ENCODE peak calls at places on chromosome 1, in seven cellular contexts. T is lower lobe of right lung, R is 8988T, A is putamen, G is activated gamma-delta T cell treated with Interleukin-2 at 50 U/mL for 16 hours, F is foreskin fibroblast, P is RPMI8226. N is an unnamed sample.

GRCh38 chr1:188937965-188938551 is 1539.6 kb downstream of the BRINP3 start:
- DNase-seq in T (no peak), F (no peak), G (no peak), R (no peak), P (no peak), A (no peak), N (no peak)

GRCh38 chr1:34927316-34927715 is 2.1 kb downstream of the DLGAP3 start:
- DNase-seq in T (no peak), F (no peak), P (no peak), G (no peak), A (no peak), R (no peak), N (no peak)

GRCh38 chr1:66374561-66375111 is 159.3 kb upstream of the SGIP1 start:
- DNase-seq in R (no peak), F (peak), T (no peak), P (no peak), A (no peak), G (no peak), N (peak)

GRCh38 chr1:99005142-99005491 is 456 bp upstream of the PLPPR5 start:
- DNase-seq in G (no peak), P (no peak), A (no peak), R (no peak), T (no peak), F (no peak), N (no peak)

GRCh38 chr1:11930571-11931445 is 3.7 kb upstream of the PLOD1 start:
- DNase-seq in P (peak), R (peak), A (no peak), G (no peak), T (no peak), F (peak), N (no peak)

GRCh38 chr1:226355679-226356583 is 47.0 kb upstream of the LIN9 start:
- DNase-seq in R (no peak), T (no peak), P (peak), G (no peak), F (no peak), A (no peak), N (no peak)

GRCh38 chr1:29753244-29753643 is 516.9 kb downstream of the PTPRU start:
- DNase-seq in R (no peak), F (no peak), T (no peak), P (no peak), A (no peak), G (no peak), N (no peak)

GRCh38 chr1:31154000-31154631 is 85.6 kb downstream of the NKAIN1 start:
- DNase-seq in R (no peak), P (no peak), T (no peak), A (no peak), F (peak), G (no peak), N (no peak)

GRCh38 chr1:201016211-201016651 is 7.3 kb downstream of the KIF21B start:
- DNase-seq in T (peak), F (no peak), A (peak), R (no peak), P (no peak), G (no peak), N (no peak)

GRCh38 chr1:37392051-37392450 is 82.3 kb upstream of the ZC3H12A start:
- DNase-seq in T (no peak), P (no peak), A (no peak), R (no peak), G (no peak), F (no peak), N (no peak)

GRCh38 chr1:89938171-89939055 is 56.5 kb upstream of the ZNF326 start:
- DNase-seq in F (peak), T (no peak), P (no peak), R (no peak), A (no peak), G (no peak), N (no peak)

GRCh38 chr1:39387452-39387851 is 104.0 kb upstream of the BMP8A start:
- DNase-seq in A (no peak), R (peak), G (no peak), T (no peak), P (no peak), F (peak), N (no peak)

GRCh38 chr1:53835491-53835890 is 2.6 kb downstream of the NDC1 start:
- DNase-seq in G (no peak), P (no peak), R (no peak), A (no peak), T (no peak), F (no peak), N (no peak)

GRCh38 chr1:28126778-28127430 is 38.5 kb upstream of the EYA3 start:
- DNase-seq in A (no peak), R (no peak), P (no peak), F (no peak), G (no peak), T (no peak), N (no peak)

GRCh38 chr1:92858564-92859399 is 26.9 kb downstream of the RPL5 start:
- DNase-seq in T (no peak), R (no peak), P (peak), F (peak), A (peak), G (peak), N (no peak)

GRCh38 chr1:228004331-228004871 is 2.4 kb upstream of the WNT3A start:
- DNase-seq in A (no peak), F (no peak), P (peak), G (no peak), T (peak), R (peak), N (no peak)

GRCh38 chr1:169348356-169349036 is 19.1 kb downstream of the NME7 start:
- DNase-seq in G (peak), A (peak), P (peak), T (no peak), R (no peak), F (peak), N (no peak)

GRCh38 chr1:151846062-151846568 is 6.5 kb upstream of the C2CD4D start:
- DNase-seq in R (no peak), P (peak), A (no peak), T (no peak), F (no peak), G (no peak), N (no peak)